ENCODE peak calls at places on chromosomes 5 and 9, in four cellular contexts. One of them, this sample, is unnamed.

GRCh38 chr5:54793612-54794436 is 191.6 kb downstream of the ESM1 start:
- DNase-seq in GM23248: peak
- DNase-seq in esophagus squamous epithelium: no peak
- DNase-seq in tibial nerve: no peak
- DNase-seq in this sample: no peak

GRCh38 chr5:169197343-169197742 is 103.6 kb downstream of the SLIT3 start:
- DNase-seq in GM23248: no peak
- DNase-seq in esophagus squamous epithelium: no peak
- DNase-seq in tibial nerve: no peak
- DNase-seq in this sample: no peak

GRCh38 chr9:116352958-116353357 is 199.4 kb downstream of the PAPPA start:
- DNase-seq in GM23248: no peak
- DNase-seq in esophagus squamous epithelium: no peak
- DNase-seq in tibial nerve: no peak
- DNase-seq in this sample: no peak

GRCh38 chr5:150021491-150022162 is 21.1 kb downstream of the HMGXB3 start:
- DNase-seq in GM23248: peak
- DNase-seq in esophagus squamous epithelium: no peak
- DNase-seq in tibial nerve: no peak
- DNase-seq in this sample: peak

GRCh38 chr9:8569832-8570231 is 770.3 kb upstream of the DMAC1 start:
- DNase-seq in GM23248: no peak
- DNase-seq in esophagus squamous epithelium: no peak
- DNase-seq in tibial nerve: no peak
- DNase-seq in this sample: no peak

GRCh38 chr5:180977852-180978251 is 10.8 kb upstream of the BTNL3 start:
- DNase-seq in GM23248: no peak
- DNase-seq in esophagus squamous epithelium: no peak
- DNase-seq in tibial nerve: no peak
- DNase-seq in this sample: no peak

GRCh38 chr9:18348086-18348485 is 125.9 kb upstream of the ADAMTSL1 start:
- DNase-seq in GM23248: no peak
- DNase-seq in esophagus squamous epithelium: no peak
- DNase-seq in tibial nerve: no peak
- DNase-seq in this sample: no peak

GRCh38 chr5:111072949-111073682 is 1.6 kb downstream of the TSLP start:
- DNase-seq in GM23248: peak
- DNase-seq in esophagus squamous epithelium: no peak
- DNase-seq in tibial nerve: peak
- DNase-seq in this sample: no peak

GRCh38 chr5:119402081-119402480 is 46.3 kb downstream of the TNFAIP8 start:
- DNase-seq in GM23248: no peak
- DNase-seq in esophagus squamous epithelium: no peak
- DNase-seq in tibial nerve: no peak
- DNase-seq in this sample: no peak

GRCh38 chr5:174145821-174146220 is 100.3 kb downstream of the NSG2 start:
- DNase-seq in GM23248: peak
- DNase-seq in esophagus squamous epithelium: no peak
- DNase-seq in tibial nerve: no peak
- DNase-seq in this sample: no peak

GRCh38 chr9:101409079-101409477 is 10.4 kb downstream of the ZNF189 start:
- DNase-seq in GM23248: peak
- DNase-seq in esophagus squamous epithelium: no peak
- DNase-seq in tibial nerve: no peak
- DNase-seq in this sample: no peak

GRCh38 chr5:28344803-28345433 is 1306.5 kb upstream of the CDH9 start:
- DNase-seq in GM23248: peak
- DNase-seq in esophagus squamous epithelium: no peak
- DNase-seq in tibial nerve: no peak
- DNase-seq in this sample: no peak

GRCh38 chr5:137610598-137610997 is 111.5 kb upstream of the SPOCK1 start:
- DNase-seq in GM23248: no peak
- DNase-seq in esophagus squamous epithelium: no peak
- DNase-seq in tibial nerve: no peak
- DNase-seq in this sample: no peak

GRCh38 chr9:75147638-75148037 is 59.3 kb downstream of the OSTF1 start:
- DNase-seq in GM23248: peak
- DNase-seq in esophagus squamous epithelium: no peak
- DNase-seq in tibial nerve: no peak
- DNase-seq in this sample: no peak

GRCh38 chr5:64453405-64453804 is 52.4 kb upstream of the RGS7BP start:
- DNase-seq in GM23248: no peak
- DNase-seq in esophagus squamous epithelium: no peak
- DNase-seq in tibial nerve: no peak
- DNase-seq in this sample: no peak

GRCh38 chr5:9898319-9898718 is 268.2 kb upstream of the TAS2R1 start:
- DNase-seq in GM23248: peak
- DNase-seq in esophagus squamous epithelium: no peak
- DNase-seq in tibial nerve: no peak
- DNase-seq in this sample: peak

GRCh38 chr9:70256123-70256551 is 2.6 kb upstream of the SMC5 start:
- DNase-seq in GM23248: peak
- DNase-seq in esophagus squamous epithelium: no peak
- DNase-seq in tibial nerve: no peak
- DNase-seq in this sample: peak

GRCh38 chr9:126885089-126885753 is 24.8 kb downstream of the ZBTB34 start:
- DNase-seq in GM23248: peak
- DNase-seq in esophagus squamous epithelium: no peak
- DNase-seq in tibial nerve: no peak
- DNase-seq in this sample: no peak

GRCh38 chr5:176167800-176168199 is 70.4 kb upstream of the SIMC1 start:
- DNase-seq in GM23248: peak
- DNase-seq in esophagus squamous epithelium: no peak
- DNase-seq in tibial nerve: no peak
- DNase-seq in this sample: no peak

GRCh38 chr9:134052491-134052890 is 15.3 kb downstream of the BRD3 start:
- DNase-seq in GM23248: no peak
- DNase-seq in esophagus squamous epithelium: no peak
- DNase-seq in tibial nerve: no peak
- DNase-seq in this sample: no peak

GRCh38 chr5:150469718-150470470 is 20.4 kb upstream of the RPS14 start:
- DNase-seq in GM23248: peak
- DNase-seq in esophagus squamous epithelium: no peak
- DNase-seq in tibial nerve: no peak
- DNase-seq in this sample: peak

GRCh38 chr5:99072846-99073245 is 144.0 kb upstream of the CHD1 start:
- DNase-seq in GM23248: no peak
- DNase-seq in esophagus squamous epithelium: no peak
- DNase-seq in tibial nerve: no peak
- DNase-seq in this sample: no peak

GRCh38 chr5:138110266-138110963 is 26.6 kb downstream of the WNT8A start:
- DNase-seq in GM23248: no peak
- DNase-seq in esophagus squamous epithelium: no peak
- DNase-seq in tibial nerve: no peak
- DNase-seq in this sample: no peak

GRCh38 chr5:54443264-54443663 is 12.2 kb upstream of the HSPB3 start:
- DNase-seq in GM23248: peak
- DNase-seq in esophagus squamous epithelium: no peak
- DNase-seq in tibial nerve: peak
- DNase-seq in this sample: no peak

GRCh38 chr9:121424024-121424432 is 54.0 kb upstream of the STOM start:
- DNase-seq in GM23248: no peak
- DNase-seq in esophagus squamous epithelium: no peak
- DNase-seq in tibial nerve: no peak
- DNase-seq in this sample: no peak

GRCh38 chr5:93349613-93350012 is 231.4 kb downstream of the NR2F1-AS1 start:
- DNase-seq in GM23248: peak
- DNase-seq in esophagus squamous epithelium: no peak
- DNase-seq in tibial nerve: no peak
- DNase-seq in this sample: peak

GRCh38 chr9:97511762-97512429 is 10.4 kb downstream of the TMOD1 start:
- DNase-seq in GM23248: no peak
- DNase-seq in esophagus squamous epithelium: no peak
- DNase-seq in tibial nerve: no peak
- DNase-seq in this sample: no peak

GRCh38 chr5:9927521-9927997 is 297.4 kb upstream of the TAS2R1 start:
- DNase-seq in GM23248: peak
- DNase-seq in esophagus squamous epithelium: no peak
- DNase-seq in tibial nerve: no peak
- DNase-seq in this sample: no peak

GRCh38 chr9:82124090-82124489 is 135.5 kb downstream of the SPATA31D1 start:
- DNase-seq in GM23248: peak
- DNase-seq in esophagus squamous epithelium: no peak
- DNase-seq in tibial nerve: no peak
- DNase-seq in this sample: peak

GRCh38 chr5:376951-377325 is 55.4 kb downstream of the AHRR start:
- DNase-seq in GM23248: no peak
- DNase-seq in esophagus squamous epithelium: no peak
- DNase-seq in tibial nerve: no peak
- DNase-seq in this sample: no peak

GRCh38 chr9:113737414-113738271 is 138.5 kb upstream of the ZNF618 start:
- DNase-seq in GM23248: peak
- DNase-seq in esophagus squamous epithelium: no peak
- DNase-seq in tibial nerve: peak
- DNase-seq in this sample: peak

GRCh38 chr9:130245474-130245873 is 20.1 kb upstream of the HMCN2 start:
- DNase-seq in GM23248: no peak
- DNase-seq in esophagus squamous epithelium: no peak
- DNase-seq in tibial nerve: no peak
- DNase-seq in this sample: no peak

GRCh38 chr5:102986074-102986473 is 133.9 kb downstream of the GIN1 start:
- DNase-seq in GM23248: no peak
- DNase-seq in esophagus squamous epithelium: no peak
- DNase-seq in tibial nerve: no peak
- DNase-seq in this sample: no peak

GRCh38 chr9:28868224-28868623 is 1294.9 kb upstream of the C9orf72 start:
- DNase-seq in GM23248: no peak
- DNase-seq in esophagus squamous epithelium: no peak
- DNase-seq in tibial nerve: no peak
- DNase-seq in this sample: no peak

GRCh38 chr9:3177921-3178320 is 334.0 kb upstream of the PUM3 start:
- DNase-seq in GM23248: peak
- DNase-seq in esophagus squamous epithelium: no peak
- DNase-seq in tibial nerve: no peak
- DNase-seq in this sample: no peak

GRCh38 chr9:29830815-29831214 is 2257.5 kb upstream of the C9orf72 start:
- DNase-seq in GM23248: peak
- DNase-seq in esophagus squamous epithelium: no peak
- DNase-seq in tibial nerve: no peak
- DNase-seq in this sample: peak

GRCh38 chr5:20476016-20476415 is 488.0 kb upstream of the CDH18 start:
- DNase-seq in GM23248: no peak
- DNase-seq in esophagus squamous epithelium: no peak
- DNase-seq in tibial nerve: no peak
- DNase-seq in this sample: no peak

GRCh38 chr5:79256563-79256962 is 20.6 kb downstream of the JMY start:
- DNase-seq in GM23248: no peak
- DNase-seq in esophagus squamous epithelium: no peak
- DNase-seq in tibial nerve: no peak
- DNase-seq in this sample: no peak

GRCh38 chr9:21837501-21837900 is 35.1 kb downstream of the MTAP start:
- DNase-seq in GM23248: no peak
- DNase-seq in esophagus squamous epithelium: no peak
- DNase-seq in tibial nerve: no peak
- DNase-seq in this sample: no peak

DNA sequence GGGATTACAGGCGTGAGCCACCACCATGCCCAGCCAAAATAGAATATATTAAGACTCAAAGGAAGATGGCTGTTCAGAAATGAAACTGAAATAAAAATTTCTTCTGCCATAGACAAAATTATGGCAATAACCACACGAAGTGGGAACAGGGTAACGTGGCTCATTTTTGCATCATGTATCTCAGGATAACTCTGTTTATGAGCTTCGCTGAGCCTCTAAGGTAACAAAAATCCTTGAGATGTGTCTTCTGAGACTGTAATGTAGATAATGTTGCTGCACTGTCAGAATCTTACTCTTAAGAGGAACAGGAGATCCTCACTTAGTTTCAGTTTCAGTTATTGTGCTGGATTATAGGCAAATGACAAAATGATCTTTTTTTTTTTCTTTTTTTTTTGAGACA is 153.8 kb downstream of the GOLPH3 start:
- DNase-seq in GM23248: no peak
- DNase-seq in esophagus squamous epithelium: no peak
- DNase-seq in tibial nerve: no peak
- DNase-seq in this sample: no peak
- H3K4me3 ChIP-seq in GM23248: no peak
- H3K4me3 ChIP-seq in esophagus squamous epithelium: peak
- H3K4me3 ChIP-seq in tibial nerve: no peak
- H3K4me3 ChIP-seq in this sample: no peak

GRCh38 chr9:137115394-137116026 is 977 bp upstream of the DPP7 start:
- DNase-seq in GM23248: no peak
- DNase-seq in esophagus squamous epithelium: no peak
- DNase-seq in tibial nerve: no peak
- DNase-seq in this sample: no peak
- H3K4me3 ChIP-seq in GM23248: no peak
- H3K4me3 ChIP-seq in esophagus squamous epithelium: peak
- H3K4me3 ChIP-seq in tibial nerve: no peak
- H3K4me3 ChIP-seq in this sample: no peak

DNA sequence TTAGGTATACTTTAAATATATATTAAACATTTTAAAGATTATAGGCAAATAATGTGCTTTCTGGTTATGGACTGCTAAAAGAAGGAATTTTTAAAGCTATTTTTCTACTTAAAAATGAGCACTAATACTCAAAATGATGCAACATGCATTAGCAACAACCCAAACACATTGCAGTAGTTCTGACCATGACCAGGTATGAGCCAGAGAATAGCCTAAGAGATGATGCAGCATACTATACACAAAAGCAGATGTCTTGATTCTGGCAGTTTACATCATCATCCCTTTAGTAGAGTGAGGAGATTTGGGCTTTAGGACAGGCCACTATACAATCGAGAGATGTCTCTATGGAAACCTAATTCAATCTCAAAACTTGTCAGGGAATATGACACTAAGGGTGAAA is 307.1 kb downstream of the PRR16 start:
- DNase-seq in GM23248: peak
- DNase-seq in esophagus squamous epithelium: no peak
- DNase-seq in tibial nerve: no peak
- DNase-seq in this sample: no peak
- H3K4me3 ChIP-seq in GM23248: no peak
- H3K4me3 ChIP-seq in esophagus squamous epithelium: no peak
- H3K4me3 ChIP-seq in tibial nerve: no peak
- H3K4me3 ChIP-seq in this sample: no peak

GRCh38 chr9:127961613-127962150 is 19.1 kb downstream of the EEIG1 start:
- DNase-seq in GM23248: no peak
- DNase-seq in esophagus squamous epithelium: no peak
- DNase-seq in tibial nerve: no peak
- DNase-seq in this sample: no peak
- H3K4me3 ChIP-seq in GM23248: no peak
- H3K4me3 ChIP-seq in esophagus squamous epithelium: no peak
- H3K4me3 ChIP-seq in tibial nerve: no peak
- H3K4me3 ChIP-seq in this sample: no peak